ENCODE peak calls at places on chromosomes 11 and 22, in five cellular contexts. U, X, Q, F and D are unnamed samples.

GRCh38 chr11:65288706-65289536 is 25.7 kb upstream of the CDC42EP2 start:
- DNase-seq in U (no peak), F (no peak), Q (no peak), X (no peak), D (no peak)

GRCh38 chr22:43477151-43477725 is 65.4 kb downstream of the MPPED1 start:
- DNase-seq in F (no peak), U (no peak), X (no peak), Q (no peak), D (no peak)

GRCh38 chr11:2481253-2481652 is 36.4 kb downstream of the KCNQ1 start:
- DNase-seq in X (no peak), U (no peak), Q (no peak), F (no peak), D (no peak)

GRCh38 chr22:39236321-39237275 is 8.2 kb downstream of the PDGFB start:
- DNase-seq in U (peak; percentile 17), X (peak; percentile 53), Q (no peak), F (no peak), D (no peak)

GRCh38 chr11:73398132-73398526 is 21.9 kb downstream of the RELT start:
- DNase-seq in Q (no peak), F (no peak), X (no peak), U (no peak), D (no peak)

GRCh38 chr11:43341159-43341558 is 17.6 kb upstream of the TTC17 start:
- DNase-seq in Q (no peak), F (no peak), U (no peak), X (no peak), D (no peak)

GRCh38 chr11:71396548-71397123 is 51.6 kb downstream of the DHCR7 start:
- DNase-seq in Q (no peak), F (no peak), U (no peak), X (no peak), D (no peak)

GRCh38 chr11:4025957-4026324 is 68.7 kb upstream of the RRM1 start:
- DNase-seq in Q (no peak), X (no peak), U (no peak), F (peak; percentile 42), D (no peak)

GRCh38 chr11:78576549-78577097 is 2.0 kb upstream of the NARS2 start:
- DNase-seq in X (peak; percentile 46), F (no peak), Q (no peak), U (no peak), D (no peak)

GRCh38 chr11:34271727-34272126 is 86.1 kb downstream of the ABTB2 start:
- DNase-seq in F (no peak), U (no peak), Q (no peak), X (no peak), D (no peak)

GRCh38 chr11:78961186-78961782 is 386.6 kb upstream of the NARS2 start:
- DNase-seq in X (no peak), Q (no peak), U (no peak), F (peak; percentile 37), D (peak; percentile 57)

GRCh38 chr11:75773595-75774353 is 5.2 kb downstream of the DGAT2 start:
- DNase-seq in X (peak; percentile 65), F (no peak), U (no peak), Q (no peak), D (no peak)

GRCh38 chr11:122642971-122643370 is 12.6 kb upstream of the UBASH3B start:
- DNase-seq in U (no peak), Q (no peak), F (peak; percentile 73), X (no peak), D (no peak)

GRCh38 chr11:2084721-2085120 is 54.5 kb downstream of the IGF2 start:
- DNase-seq in U (no peak), X (no peak), Q (no peak), F (no peak), D (no peak)

GRCh38 chr22:30717331-30717921 is 22.8 kb downstream of the OSBP2 start:
- DNase-seq in U (no peak), Q (peak; percentile 37), X (no peak), F (peak; percentile 41), D (no peak)

GRCh38 chr22:17575681-17576080 is 12.4 kb downstream of the SLC25A18 start:
- DNase-seq in F (no peak), Q (no peak), X (no peak), U (no peak), D (no peak)

GRCh38 chr11:61107888-61108287 is 5.6 kb downstream of the CD5 start:
- DNase-seq in U (no peak), F (no peak), Q (no peak), X (no peak), D (no peak)

GRCh38 chr11:131510662-131511061 is 140.2 kb downstream of the NTM start:
- DNase-seq in U (no peak), F (no peak), Q (no peak), X (no peak), D (no peak)

GRCh38 chr11:134587345-134587744 is 175.3 kb upstream of the B3GAT1 start:
- DNase-seq in X (no peak), Q (no peak), F (no peak), U (no peak), D (no peak)

GRCh38 chr11:69294621-69295078 is 695 bp downstream of the MYEOV start:
- DNase-seq in Q (no peak), F (no peak), U (no peak), X (no peak), D (no peak)

GRCh38 chr22:20884454-20884853 is 25.6 kb downstream of the SNAP29 start:
- DNase-seq in X (no peak), F (peak; percentile 34), Q (no peak), U (no peak), D (no peak)